ENCODE peak calls at places on chromosomes 6 and 20, in nine cellular contexts. O is DMS153, E is GM03348, K is H9, G is RPMI8226, V is MV-4-11, P is posterior vena cava, C is A673, Y is heart left ventricle. N is an unnamed sample.

GRCh38 chr6:33029297-33030184 is 20.1 kb upstream of the HLA-DOA start:
- DNase-seq in Y (peak; percentile 61), G (no peak), P (no peak), C (no peak), O (no peak), E (no peak), K (no peak), V (peak; percentile 43), N (no peak)

GRCh38 chr20:50089140-50089786 is 23.7 kb downstream of the UBE2V1 start:
- DNase-seq in C (no peak), P (no peak), Y (no peak), V (no peak), K (no peak), O (no peak), G (no peak), E (no peak), N (no peak)

GRCh38 chr20:24491043-24491756 is 21.8 kb downstream of the SYNDIG1 start:
- DNase-seq in C (no peak), E (no peak), Y (no peak), V (no peak), G (no peak), K (peak; percentile 17), P (no peak), O (no peak), N (no peak)

GRCh38 chr6:73511796-73512195 is 9.0 kb downstream of the EEF1A1 start:
- DNase-seq in Y (no peak), P (no peak), V (no peak), C (no peak), K (peak; percentile 39), O (no peak), E (no peak), G (peak; percentile 56), N (no peak)

GRCh38 chr6:722077-722524 is 29.2 kb upstream of the EXOC2 start:
- DNase-seq in O (no peak), K (peak; percentile 63), E (peak; percentile 89), G (peak; percentile 92), V (peak; percentile 50), Y (peak; percentile 66), P (peak; percentile 89), C (peak; percentile 84), N (peak; percentile 88)

GRCh38 chr6:45830441-45831139 is 185.1 kb downstream of the CLIC5 start:
- DNase-seq in C (no peak), O (no peak), V (peak; percentile 85), G (peak; percentile 26), Y (no peak), E (no peak), P (no peak), K (no peak), N (peak; percentile 37)

GRCh38 chr6:24495516-24495847 is 713 bp downstream of the ALDH5A1 start:
- DNase-seq in G (peak; percentile 63), Y (peak; percentile 55), O (no peak), K (peak; percentile 75), E (peak; percentile 50), P (peak; percentile 83), V (peak; percentile 66), C (peak; percentile 30), N (peak; percentile 27)

GRCh38 chr6:168387911-168388310 is 53.1 kb upstream of the SMOC2 start:
- DNase-seq in E (no peak), G (no peak), K (no peak), Y (no peak), P (peak; percentile 45), V (no peak), C (no peak), O (no peak), N (no peak)

GRCh38 chr6:111565316-111566221 is 40.1 kb downstream of the TRAF3IP2 start:
- DNase-seq in K (peak; percentile 67), P (no peak), O (peak; percentile 68), Y (no peak), V (no peak), C (peak; percentile 40), G (no peak), E (no peak), N (peak; percentile 49)

GRCh38 chr6:133855994-133856393 is 32.9 kb upstream of the TCF21 start:
- DNase-seq in K (no peak), P (no peak), V (no peak), C (no peak), G (no peak), Y (no peak), O (no peak), E (no peak), N (no peak)

GRCh38 chr6:139801571-139802321 is 427.3 kb upstream of the CITED2 start:
- DNase-seq in K (no peak), Y (no peak), V (peak; percentile 3), C (peak; percentile 40), P (no peak), O (no peak), G (peak; percentile 22), E (no peak), N (peak; percentile 51)

GRCh38 chr20:51495921-51496545 is 46.5 kb downstream of the NFATC2 start:
- DNase-seq in E (peak; percentile 35), V (peak; percentile 52), C (no peak), O (no peak), G (no peak), K (no peak), Y (no peak), P (no peak), N (no peak)

GRCh38 chr6:3162067-3162497 is 4.7 kb upstream of the TUBB2A start:
- DNase-seq in O (no peak), K (no peak), V (no peak), Y (no peak), E (no peak), G (no peak), C (no peak), P (no peak), N (no peak)

GRCh38 chr6:21033575-21034026 is 499.3 kb downstream of the CDKAL1 start:
- DNase-seq in E (peak; percentile 74), K (no peak), P (no peak), C (no peak), O (no peak), Y (peak; percentile 23), V (no peak), G (no peak), N (peak; percentile 90)

GRCh38 chr6:13355043-13355945 is 27.0 kb upstream of the TBC1D7 start:
- DNase-seq in G (peak; percentile 80), Y (no peak), O (no peak), K (no peak), P (no peak), C (no peak), E (peak; percentile 85), V (peak; percentile 30), N (peak; percentile 93)

GRCh38 chr20:43736588-43737091 is 9.8 kb upstream of the GTSF1L start:
- DNase-seq in O (no peak), K (no peak), P (no peak), V (peak; percentile 71), G (no peak), C (peak; percentile 21), E (no peak), Y (no peak), N (no peak)

GRCh38 chr20:45368221-45368980 is 5.4 kb downstream of the SYS1 start:
- DNase-seq in C (no peak), Y (no peak), E (no peak), P (no peak), V (peak; percentile 95), O (no peak), K (peak; percentile 3), G (peak; percentile 87), N (no peak)

GRCh38 chr20:44700306-44700705 is 14.9 kb upstream of the CCN5 start:
- DNase-seq in C (no peak), P (no peak), G (no peak), O (peak; percentile 19), V (no peak), Y (no peak), K (no peak), E (no peak), N (no peak)

GRCh38 chr6:42104095-42104806 is 38.2 kb downstream of the C6orf132 start:
- DNase-seq in E (no peak), C (peak; percentile 66), O (no peak), G (peak; percentile 76), V (peak; percentile 55), K (peak; percentile 87), Y (peak; percentile 67), P (peak; percentile 91), N (no peak)

GRCh38 chr6:167678102-167679101 is 148.3 kb upstream of the AFDN start:
- DNase-seq in E (no peak), V (no peak), O (no peak), G (no peak), Y (peak; percentile 46), C (peak; percentile 64), K (peak; percentile 76), P (no peak), N (no peak)

GRCh38 chr6:41733349-41733706 is 2.1 kb downstream of the TFEB start:
- DNase-seq in C (no peak), O (no peak), P (no peak), K (no peak), Y (no peak), E (no peak), G (no peak), V (no peak), N (no peak)

GRCh38 chr20:10806539-10806938 is 132.7 kb upstream of the JAG1 start:
- DNase-seq in E (no peak), K (no peak), C (peak; percentile 46), O (no peak), V (no peak), Y (no peak), G (no peak), P (no peak), N (no peak)